ENCODE peak calls at places on chromosomes 16 and 17, in eight cellular contexts. O is fibroblast of the aortic adventitia, A is AG04450, B is HFFc6, H is GM12865, W is RWPE1, F is WTC11, G is OCI-LY7. R is an unnamed sample.

GRCh38 chr16:84810518-84811273 is 9.1 kb upstream of the CRISPLD2 start:
- DNase-seq in G (no peak), F (no peak), W (no peak), H (peak), A (no peak), B (no peak), O (peak), R (no peak)

GRCh38 chr16:19138601-19139000 is 24.8 kb downstream of the ITPRIPL2 start:
- DNase-seq in B (peak), F (no peak), H (no peak), A (peak), O (peak), W (peak), G (no peak), R (no peak)

GRCh38 chr16:10180771-10181163 is 1.5 kb downstream of the GRIN2A start:
- DNase-seq in A (no peak), H (peak), F (peak), G (peak), B (no peak), W (no peak), O (no peak), R (peak)

GRCh38 chr16:3054965-3055733 is 8.8 kb downstream of the MMP25 start:
- DNase-seq in O (no peak), B (no peak), A (no peak), W (no peak), G (peak), H (peak), F (no peak), R (no peak)

GRCh38 chr17:81000631-81001357 is 9.2 kb downstream of the CHMP6 start:
- DNase-seq in A (no peak), B (no peak), F (no peak), H (no peak), O (no peak), W (no peak), G (no peak), R (no peak)

GRCh38 chr17:11944587-11944986 is 52.7 kb downstream of the ZNF18 start:
- DNase-seq in B (no peak), G (no peak), F (no peak), H (no peak), O (no peak), W (peak), A (no peak), R (no peak)

GRCh38 chr17:82605939-82606600 is 42.2 kb downstream of the WDR45B start:
- DNase-seq in H (no peak), A (no peak), W (no peak), O (no peak), F (no peak), G (no peak), B (no peak), R (no peak)

GRCh38 chr16:5916711-5917191 is 819.2 kb upstream of the EEF2KMT start:
- DNase-seq in W (no peak), B (no peak), H (no peak), G (no peak), F (no peak), A (no peak), O (no peak), R (no peak)

GRCh38 chr17:66865151-66865550 is 30.2 kb downstream of the CACNG5 start:
- DNase-seq in H (no peak), G (no peak), B (no peak), O (no peak), A (no peak), F (no peak), W (no peak), R (no peak)

GRCh38 chr17:57678393-57678792 is 66.7 kb downstream of the CCDC182 start:
- DNase-seq in O (no peak), W (no peak), H (no peak), F (no peak), A (no peak), B (no peak), G (no peak), R (no peak)

GRCh38 chr16:23755484-23755809 is 621 bp downstream of the CHP2 start:
- DNase-seq in A (no peak), O (no peak), H (no peak), W (no peak), F (no peak), G (no peak), B (no peak), R (no peak)
- TF ChIP-seq CTCF in A (no peak), O (no peak), H (no peak), W (no peak), F (no peak), G (no peak), B (no peak), R (no peak)

DNA sequence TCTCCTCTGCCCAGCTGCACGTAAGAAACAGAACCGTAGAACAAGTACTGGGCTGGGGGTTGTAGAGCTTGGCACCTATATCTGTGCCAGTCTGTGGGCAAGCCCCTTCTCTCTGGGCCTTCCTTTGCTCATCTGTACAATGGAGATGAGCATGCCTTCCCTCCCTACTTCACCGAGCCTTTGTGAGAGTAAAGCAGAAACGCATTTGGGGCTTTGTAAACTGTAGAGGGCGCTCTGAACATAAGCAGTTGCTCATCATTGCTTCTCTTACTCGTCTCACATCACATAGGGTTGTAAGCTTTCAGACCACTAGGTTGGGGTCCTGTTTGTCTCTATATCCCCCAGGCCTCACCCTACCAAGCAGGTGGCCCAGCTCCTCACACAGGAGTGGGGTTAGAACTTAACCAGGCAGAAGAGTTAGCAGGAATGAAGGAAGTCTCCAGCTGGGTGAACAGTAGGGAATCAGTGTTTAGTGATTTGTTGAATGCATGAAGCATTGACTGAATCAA is 15.1 kb downstream of the SAMD14 start:
- DNase-seq in W (no peak), B (peak), A (no peak), O (peak), H (peak), F (peak), G (peak), R (no peak)
- TF ChIP-seq CTCF in W (peak), B (peak), A (peak), O (peak), H (peak), F (peak), G (peak), R (peak)

GRCh38 chr17:49031965-49032928 is 35.1 kb downstream of the IGF2BP1 start:
- DNase-seq in B (peak), A (peak), F (peak), O (peak), H (peak), G (peak), W (peak), R (no peak)
- TF ChIP-seq CTCF in B (peak), A (peak), F (peak), O (peak), H (peak), G (peak), W (peak), R (peak)

GRCh38 chr17:59333845-59334244 is 2.4 kb downstream of the YPEL2 start:
- DNase-seq in F (no peak), G (no peak), A (no peak), W (no peak), O (no peak), H (no peak), B (no peak), R (no peak)

GRCh38 chr17:59332890-59333377 is 1.5 kb downstream of the YPEL2 start:
- DNase-seq in B (no peak), H (no peak), G (no peak), O (peak), W (no peak), F (no peak), A (no peak), R (no peak)

GRCh38 chr17:59331929-59332889 is 754 bp downstream of the YPEL2 start:
- DNase-seq in A (no peak), B (no peak), G (peak), F (peak), O (peak), H (peak), W (no peak), R (no peak)

GRCh38 chr17:59337741-59338299 is 6.4 kb downstream of the YPEL2 start:
- DNase-seq in G (no peak), O (no peak), W (no peak), B (no peak), F (no peak), A (no peak), H (no peak), R (no peak)

GRCh38 chr17:59335685-59336084 is 4.2 kb downstream of the YPEL2 start:
- DNase-seq in B (no peak), F (no peak), O (no peak), H (no peak), G (no peak), W (no peak), A (no peak), R (no peak)
- TF ChIP-seq CTCF in B (no peak), F (no peak), O (no peak), H (no peak), G (no peak), W (no peak), A (no peak), R (no peak)